ENCODE peak calls at places on chromosomes 5 and 9, in seven cellular contexts. One of them, this sample, is unnamed.

GRCh38 chr9:127136880-127137639 is 14.6 kb upstream of the ANGPTL2 start:
- DNase-seq in H1: no peak
- DNase-seq in trophoblast cell: no peak
- DNase-seq in mesenchymal stem cell: no peak
- DNase-seq in mesendoderm: no peak
- DNase-seq in H9: peak; percentile 12
- DNase-seq in IMR-90: no peak
- DNase-seq in this sample: no peak

GRCh38 chr9:33222031-33222430 is 17.9 kb upstream of the SPINK4 start:
- DNase-seq in IMR-90: no peak
- DNase-seq in mesendoderm: no peak
- DNase-seq in H1: no peak
- DNase-seq in mesenchymal stem cell: no peak
- DNase-seq in H9: no peak
- DNase-seq in trophoblast cell: no peak
- DNase-seq in this sample: no peak

GRCh38 chr5:74149395-74149794 is 491.1 kb downstream of the ENC1 start:
- DNase-seq in IMR-90: peak; percentile 91
- DNase-seq in trophoblast cell: no peak
- DNase-seq in H1: no peak
- DNase-seq in H9: no peak
- DNase-seq in mesendoderm: no peak
- DNase-seq in mesenchymal stem cell: no peak
- DNase-seq in this sample: no peak

GRCh38 chr5:79561525-79561893 is 47.6 kb upstream of the HOMER1 start:
- DNase-seq in H9: no peak
- DNase-seq in mesendoderm: no peak
- DNase-seq in trophoblast cell: no peak
- DNase-seq in H1: no peak
- DNase-seq in IMR-90: no peak
- DNase-seq in mesenchymal stem cell: no peak
- DNase-seq in this sample: no peak

GRCh38 chr9:100554935-100555401 is 22.9 kb upstream of the CAVIN4 start:
- DNase-seq in mesendoderm: no peak
- DNase-seq in trophoblast cell: no peak
- DNase-seq in mesenchymal stem cell: peak; percentile 33
- DNase-seq in H1: no peak
- DNase-seq in IMR-90: peak; percentile 64
- DNase-seq in H9: no peak
- DNase-seq in this sample: no peak

GRCh38 chr5:130536726-130537125 is 628.3 kb downstream of the HINT1 start:
- DNase-seq in trophoblast cell: no peak
- DNase-seq in IMR-90: no peak
- DNase-seq in mesendoderm: no peak
- DNase-seq in H1: no peak
- DNase-seq in mesenchymal stem cell: peak; percentile 64
- DNase-seq in H9: no peak
- DNase-seq in this sample: no peak

GRCh38 chr5:166377756-166378155 is 1913.7 kb upstream of the WWC1 start:
- DNase-seq in H1: no peak
- DNase-seq in H9: no peak
- DNase-seq in mesenchymal stem cell: no peak
- DNase-seq in trophoblast cell: no peak
- DNase-seq in IMR-90: no peak
- DNase-seq in mesendoderm: no peak
- DNase-seq in this sample: no peak

GRCh38 chr5:113294341-113295110 is 140.3 kb downstream of the TSSK1B start:
- DNase-seq in IMR-90: peak; percentile 93
- DNase-seq in mesenchymal stem cell: peak; percentile 94
- DNase-seq in trophoblast cell: peak; percentile 62
- DNase-seq in H1: peak; percentile 50
- DNase-seq in H9: peak; percentile 87
- DNase-seq in mesendoderm: peak; percentile 93
- DNase-seq in this sample: peak; percentile 67

GRCh38 chr9:76818271-76818670 is 54.0 kb downstream of the PCA3 start:
- DNase-seq in H1: peak; percentile 29
- DNase-seq in H9: peak; percentile 49
- DNase-seq in IMR-90: peak; percentile 98
- DNase-seq in mesenchymal stem cell: peak; percentile 99
- DNase-seq in trophoblast cell: peak; percentile 92
- DNase-seq in mesendoderm: peak; percentile 92
- DNase-seq in this sample: no peak

GRCh38 chr5:151738125-151738848 is 20.1 kb downstream of the ATOX1 start:
- DNase-seq in H9: no peak
- DNase-seq in trophoblast cell: peak; percentile 29
- DNase-seq in H1: no peak
- DNase-seq in mesenchymal stem cell: no peak
- DNase-seq in IMR-90: no peak
- DNase-seq in mesendoderm: no peak
- DNase-seq in this sample: no peak

GRCh38 chr5:946720-947625 is 54.3 kb downstream of the TRIP13 start:
- DNase-seq in trophoblast cell: no peak
- DNase-seq in mesenchymal stem cell: no peak
- DNase-seq in H9: no peak
- DNase-seq in IMR-90: no peak
- DNase-seq in H1: no peak
- DNase-seq in mesendoderm: no peak
- DNase-seq in this sample: no peak

GRCh38 chr5:98460536-98460935 is 312.9 kb upstream of the RGMB start:
- DNase-seq in H9: no peak
- DNase-seq in mesendoderm: no peak
- DNase-seq in trophoblast cell: no peak
- DNase-seq in IMR-90: peak; percentile 39
- DNase-seq in mesenchymal stem cell: no peak
- DNase-seq in H1: no peak
- DNase-seq in this sample: no peak

GRCh38 chr5:143755969-143756368 is 56.0 kb upstream of the HMHB1 start:
- DNase-seq in mesendoderm: no peak
- DNase-seq in H9: no peak
- DNase-seq in IMR-90: no peak
- DNase-seq in mesenchymal stem cell: no peak
- DNase-seq in trophoblast cell: no peak
- DNase-seq in H1: no peak
- DNase-seq in this sample: no peak

GRCh38 chr5:95217351-95217750 is 67.5 kb downstream of the MCTP1 start:
- DNase-seq in H9: no peak
- DNase-seq in trophoblast cell: no peak
- DNase-seq in H1: no peak
- DNase-seq in IMR-90: no peak
- DNase-seq in mesendoderm: no peak
- DNase-seq in mesenchymal stem cell: no peak
- DNase-seq in this sample: no peak

GRCh38 chr5:62589504-62589903 is 10.9 kb downstream of the LRRC70 start:
- DNase-seq in mesendoderm: no peak
- DNase-seq in mesenchymal stem cell: no peak
- DNase-seq in H9: no peak
- DNase-seq in IMR-90: no peak
- DNase-seq in trophoblast cell: no peak
- DNase-seq in H1: no peak
- DNase-seq in this sample: no peak

GRCh38 chr5:177085985-177086917 is at the start of gene FGFR4:
- DNase-seq in trophoblast cell: peak; percentile 41
- DNase-seq in H9: peak; percentile 97
- DNase-seq in mesenchymal stem cell: peak; percentile 64
- DNase-seq in IMR-90: peak; percentile 39
- DNase-seq in mesendoderm: peak; percentile 91
- DNase-seq in H1: peak; percentile 87
- DNase-seq in this sample: peak; percentile 80

GRCh38 chr9:92133949-92134604 is 18.9 kb upstream of the SPTLC1 start:
- DNase-seq in mesenchymal stem cell: peak; percentile 85
- DNase-seq in trophoblast cell: peak; percentile 91
- DNase-seq in H1: peak; percentile 85
- DNase-seq in H9: peak; percentile 96
- DNase-seq in mesendoderm: peak; percentile 94
- DNase-seq in IMR-90: peak; percentile 77
- DNase-seq in this sample: peak; percentile 76

GRCh38 chr5:2739360-2740050 is 12.0 kb downstream of the IRX2 start:
- DNase-seq in mesenchymal stem cell: no peak
- DNase-seq in mesendoderm: peak; percentile 43
- DNase-seq in H9: peak; percentile 45
- DNase-seq in H1: no peak
- DNase-seq in IMR-90: no peak
- DNase-seq in trophoblast cell: peak; percentile 57
- DNase-seq in this sample: no peak

GRCh38 chr5:83718936-83719495 is 1.6 kb downstream of the HAPLN1 start:
- DNase-seq in mesendoderm: peak; percentile 70
- DNase-seq in H9: no peak
- DNase-seq in trophoblast cell: no peak
- DNase-seq in IMR-90: no peak
- DNase-seq in mesenchymal stem cell: peak; percentile 34
- DNase-seq in H1: no peak
- DNase-seq in this sample: no peak

GRCh38 chr9:911003-911402 is 65.5 kb upstream of the DMRT3 start:
- DNase-seq in mesenchymal stem cell: no peak
- DNase-seq in IMR-90: no peak
- DNase-seq in trophoblast cell: peak; percentile 17
- DNase-seq in mesendoderm: peak; percentile 85
- DNase-seq in H9: peak; percentile 76
- DNase-seq in H1: peak; percentile 19
- DNase-seq in this sample: no peak

GRCh38 chr9:96189995-96190394 is 112.0 kb downstream of the HSD17B3 start:
- DNase-seq in trophoblast cell: no peak
- DNase-seq in H1: no peak
- DNase-seq in mesenchymal stem cell: no peak
- DNase-seq in mesendoderm: no peak
- DNase-seq in IMR-90: no peak
- DNase-seq in H9: no peak
- DNase-seq in this sample: no peak

GRCh38 chr9:35338086-35338485 is 151.8 kb upstream of the RUSC2 start:
- DNase-seq in mesenchymal stem cell: no peak
- DNase-seq in IMR-90: no peak
- DNase-seq in mesendoderm: no peak
- DNase-seq in H1: no peak
- DNase-seq in H9: no peak
- DNase-seq in trophoblast cell: no peak
- DNase-seq in this sample: no peak

GRCh38 chr9:137077758-137078693 is 709 bp downstream of the UAP1L1 start:
- DNase-seq in H9: no peak
- DNase-seq in mesendoderm: no peak
- DNase-seq in IMR-90: no peak
- DNase-seq in trophoblast cell: no peak
- DNase-seq in mesenchymal stem cell: peak; percentile 28
- DNase-seq in H1: no peak
- DNase-seq in this sample: no peak

GRCh38 chr9:19493845-19494244 is 85.0 kb downstream of the ACER2 start:
- DNase-seq in trophoblast cell: no peak
- DNase-seq in H1: no peak
- DNase-seq in mesenchymal stem cell: no peak
- DNase-seq in mesendoderm: no peak
- DNase-seq in IMR-90: no peak
- DNase-seq in H9: no peak
- DNase-seq in this sample: no peak

GRCh38 chr9:127923046-127923445 is 6.2 kb upstream of the ST6GALNAC4 start:
- DNase-seq in H1: no peak
- DNase-seq in mesenchymal stem cell: no peak
- DNase-seq in H9: peak; percentile 72
- DNase-seq in IMR-90: no peak
- DNase-seq in trophoblast cell: peak; percentile 99
- DNase-seq in mesendoderm: no peak
- DNase-seq in this sample: no peak

DNA sequence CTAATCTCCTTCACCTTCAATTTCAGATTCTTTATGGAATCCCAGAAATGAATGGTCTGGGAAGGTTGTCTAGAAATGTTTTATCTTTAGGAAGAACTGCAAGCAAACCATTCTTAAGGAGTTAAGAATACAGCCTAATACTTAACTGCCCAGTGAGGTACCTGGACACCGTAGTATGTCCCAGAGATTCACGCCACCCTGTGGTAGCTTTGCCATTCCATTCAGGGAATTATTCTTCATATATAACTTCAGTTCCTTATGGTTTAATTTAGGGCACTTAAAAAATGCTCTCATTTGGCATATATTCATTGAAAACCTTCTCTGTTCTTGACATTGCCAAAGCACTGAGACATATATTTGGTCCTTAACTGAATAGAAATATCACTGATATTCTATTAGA is 49.7 kb downstream of the ACTBL2 start:
- DNase-seq in IMR-90: no peak
- DNase-seq in H9: no peak
- DNase-seq in mesenchymal stem cell: no peak
- DNase-seq in H1: no peak
- DNase-seq in trophoblast cell: peak; percentile 66
- DNase-seq in mesendoderm: peak; percentile 30
- DNase-seq in this sample: no peak
- H3K23ac ChIP-seq in IMR-90: no peak overlapping the region
- H3K23ac ChIP-seq in H9: no peak overlapping the region
- H3K23ac ChIP-seq in mesenchymal stem cell: no peak overlapping the region
- H3K23ac ChIP-seq in H1: no peak overlapping the region
- H3K23ac ChIP-seq in trophoblast cell: no peak overlapping the region
- H3K23ac ChIP-seq in mesendoderm: no peak overlapping the region
- H3K23ac ChIP-seq in this sample: no peak overlapping the region

GRCh38 chr9:118444403-118444802 is 740.2 kb downstream of the TLR4 start:
- DNase-seq in mesenchymal stem cell: no peak
- DNase-seq in H1: no peak
- DNase-seq in trophoblast cell: no peak
- DNase-seq in IMR-90: no peak
- DNase-seq in mesendoderm: no peak
- DNase-seq in H9: no peak
- DNase-seq in this sample: no peak
- H3K4me1 ChIP-seq in mesenchymal stem cell: no peaks in the 10 kb centered on the region
- H3K4me1 ChIP-seq in H1: no peaks in the 10 kb centered on the region
- H3K4me1 ChIP-seq in trophoblast cell: no peaks in the 10 kb centered on the region
- H3K4me1 ChIP-seq in IMR-90: no peaks in the 10 kb centered on the region
- H3K4me1 ChIP-seq in mesendoderm: no peaks in the 10 kb centered on the region
- H3K4me1 ChIP-seq in H9: peaks cover 2% of the 10 kb centered on the region
- H3K4me1 ChIP-seq in this sample: no peaks in the 10 kb centered on the region

GRCh38 chr9:30723656-30724055 is 1660.8 kb upstream of the ACO1 start:
- DNase-seq in H9: no peak
- DNase-seq in H1: no peak
- DNase-seq in trophoblast cell: no peak
- DNase-seq in IMR-90: no peak
- DNase-seq in mesenchymal stem cell: no peak
- DNase-seq in mesendoderm: no peak
- DNase-seq in this sample: no peak
- H3K23ac ChIP-seq in H9: no peak overlapping the region
- H3K23ac ChIP-seq in H1: no peak overlapping the region
- H3K23ac ChIP-seq in trophoblast cell: no peak overlapping the region
- H3K23ac ChIP-seq in IMR-90: no peak overlapping the region
- H3K23ac ChIP-seq in mesenchymal stem cell: no peak overlapping the region
- H3K23ac ChIP-seq in mesendoderm: no peak overlapping the region
- H3K23ac ChIP-seq in this sample: no peak overlapping the region

GRCh38 chr5:158785397-158785796 is 314.3 kb downstream of the EBF1 start:
- DNase-seq in H9: no peak
- DNase-seq in IMR-90: no peak
- DNase-seq in mesendoderm: no peak
- DNase-seq in H1: no peak
- DNase-seq in mesenchymal stem cell: no peak
- DNase-seq in trophoblast cell: no peak
- DNase-seq in this sample: no peak

GRCh38 chr5:158783382-158783781 is 316.3 kb downstream of the EBF1 start:
- DNase-seq in H9: no peak
- DNase-seq in IMR-90: no peak
- DNase-seq in H1: no peak
- DNase-seq in trophoblast cell: no peak
- DNase-seq in mesenchymal stem cell: no peak
- DNase-seq in mesendoderm: no peak
- DNase-seq in this sample: no peak

GRCh38 chr5:158777647-158778368 is 321.9 kb downstream of the EBF1 start:
- DNase-seq in IMR-90: no peak
- DNase-seq in mesendoderm: no peak
- DNase-seq in trophoblast cell: no peak
- DNase-seq in H9: no peak
- DNase-seq in mesenchymal stem cell: no peak
- DNase-seq in H1: no peak
- DNase-seq in this sample: no peak

GRCh38 chr5:158776681-158777080 is 323.0 kb downstream of the EBF1 start:
- DNase-seq in trophoblast cell: no peak
- DNase-seq in IMR-90: no peak
- DNase-seq in mesenchymal stem cell: no peak
- DNase-seq in H9: no peak
- DNase-seq in mesendoderm: no peak
- DNase-seq in H1: no peak
- DNase-seq in this sample: no peak

GRCh38 chr5:158780656-158781237 is 319.0 kb downstream of the EBF1 start:
- DNase-seq in H9: no peak
- DNase-seq in IMR-90: no peak
- DNase-seq in mesenchymal stem cell: no peak
- DNase-seq in H1: no peak
- DNase-seq in mesendoderm: no peak
- DNase-seq in trophoblast cell: no peak
- DNase-seq in this sample: no peak
- H3K4me1 ChIP-seq in H9: no peaks in the 10 kb centered on the region
- H3K4me1 ChIP-seq in IMR-90: no peaks in the 10 kb centered on the region
- H3K4me1 ChIP-seq in mesenchymal stem cell: no peaks in the 10 kb centered on the region
- H3K4me1 ChIP-seq in H1: no peaks in the 10 kb centered on the region
- H3K4me1 ChIP-seq in mesendoderm: no peaks in the 10 kb centered on the region
- H3K4me1 ChIP-seq in trophoblast cell: no peaks in the 10 kb centered on the region
- H3K4me1 ChIP-seq in this sample: no peaks in the 10 kb centered on the region

This sample was measured in neuronal stem cell.